ENCODE peak calls at places on chromosomes 1 and 21, in eight cellular contexts. I, H, Q, M, X, D, Y and S are unnamed samples. For H3K27me3, the result is how much of the 10 kb centered on the place peaks cover.

GRCh38 chr1:167599839-167600581 is 30.0 kb upstream of the RCSD1 start:
- DNase-seq in D (peak), X (peak), Y (no peak), Q (peak), I (peak), M (no peak), H (peak), S (peak)

GRCh38 chr1:69494171-69494570 is 73.6 kb upstream of the LRRC7 start:
- DNase-seq in D (peak), M (no peak), H (no peak), I (no peak), Q (no peak), X (no peak), Y (no peak), S (no peak)

GRCh38 chr1:183800449-183800848 is 4.5 kb upstream of the RGL1 start:
- DNase-seq in Q (no peak), M (no peak), Y (no peak), X (no peak), I (no peak), D (no peak), H (no peak), S (no peak)

GRCh38 chr1:35925741-35926140 is 5.2 kb upstream of the AGO3 start:
- DNase-seq in D (no peak), H (peak), Y (peak), I (no peak), M (no peak), X (no peak), Q (no peak), S (peak)

GRCh38 chr1:31764307-31765040 is at the start of gene ADGRB2:
- DNase-seq in Y (no peak), D (no peak), M (no peak), Q (no peak), X (no peak), H (no peak), I (no peak), S (peak)

GRCh38 chr21:42199488-42200463 is 19.2 kb upstream of the ABCG1 start:
- DNase-seq in Q (peak), M (no peak), I (no peak), H (no peak), X (no peak), D (peak), Y (no peak), S (no peak)

GRCh38 chr1:145962157-145963102 is 1.9 kb downstream of the ANKRD34A start:
- DNase-seq in Q (no peak), H (no peak), X (no peak), D (no peak), M (peak), I (peak), Y (peak), S (no peak)

GRCh38 chr1:206698990-206699586 is 14.4 kb downstream of the MAPKAPK2 start:
- DNase-seq in D (no peak), Y (no peak), I (no peak), H (no peak), X (no peak), Q (no peak), M (no peak), S (no peak)

GRCh38 chr21:36478207-36478701 is 1.7 kb downstream of the CLDN14 start:
- DNase-seq in D (peak), H (no peak), Q (peak), M (no peak), I (no peak), X (no peak), Y (no peak), S (no peak)

GRCh38 chr1:203626910-203627246 is 246 bp downstream of the ATP2B4 start:
- DNase-seq in M (no peak), I (peak), H (no peak), X (no peak), Q (no peak), Y (peak), D (no peak), S (peak)

GRCh38 chr1:154198756-154199562 is 7.1 kb upstream of the TPM3 start:
- DNase-seq in M (no peak), Q (no peak), X (no peak), D (peak), I (peak), Y (no peak), H (peak), S (peak)

GRCh38 chr1:103112535-103112934 is 4.2 kb upstream of the COL11A1 start:
- DNase-seq in H (no peak), M (no peak), Q (no peak), Y (no peak), D (no peak), X (no peak), I (no peak), S (no peak)

GRCh38 chr1:12678350-12678749 is 34.5 kb downstream of the AADACL4 start:
- DNase-seq in M (no peak), H (no peak), Y (no peak), X (no peak), I (no peak), Q (no peak), D (no peak), S (no peak)

GRCh38 chr21:42503711-42504110 is 7.7 kb upstream of the RSPH1 start:
- DNase-seq in Y (no peak), Q (no peak), X (no peak), H (peak), I (no peak), D (no peak), M (no peak), S (no peak)

GRCh38 chr1:44108241-44108640 is 10.4 kb upstream of the KLF17 start:
- DNase-seq in X (no peak), D (peak), I (no peak), Y (no peak), Q (peak), H (no peak), M (no peak), S (no peak)

GRCh38 chr1:234433563-234434285 is 45.3 kb downstream of the TARBP1 start:
- DNase-seq in D (peak), X (no peak), Y (no peak), M (no peak), H (no peak), Q (peak), I (no peak), S (no peak)

GRCh38 chr1:221777434-221778072 is 35.7 kb upstream of the DUSP10 start:
- DNase-seq in Q (no peak), D (no peak), M (no peak), X (no peak), Y (no peak), H (no peak), I (no peak), S (no peak)

GRCh38 chr1:42282867-42283583 is 52.0 kb downstream of the FOXJ3 start:
- DNase-seq in X (no peak), I (no peak), D (peak), Q (peak), M (no peak), Y (no peak), H (no peak), S (no peak)

GRCh38 chr1:170445096-170445495 is 86.9 kb upstream of the GORAB start:
- DNase-seq in Q (no peak), X (no peak), D (peak), Y (no peak), H (no peak), I (no peak), M (no peak), S (no peak)

GRCh38 chr1:7136166-7136953 is 351.1 kb downstream of the CAMTA1 start:
- DNase-seq in D (no peak), H (no peak), I (no peak), Y (no peak), Q (no peak), X (no peak), M (no peak), S (no peak)

GRCh38 chr1:219324629-219325367 is 151.1 kb downstream of the LYPLAL1 start:
- DNase-seq in X (peak), D (peak), H (no peak), Q (peak), Y (no peak), M (no peak), I (no peak), S (no peak)

GRCh38 chr1:18560692-18561091 is 70.0 kb upstream of the PAX7 start:
- DNase-seq in I (no peak), Q (no peak), M (no peak), Y (no peak), H (no peak), X (no peak), D (no peak), S (peak)

GRCh38 chr1:18556364-18556763 is 74.3 kb upstream of the PAX7 start:
- DNase-seq in M (no peak), Y (no peak), H (no peak), I (no peak), Q (no peak), X (peak), D (no peak), S (no peak)

GRCh38 chr1:18555036-18555435 is 74.3 kb downstream of the KLHDC7A start:
- DNase-seq in I (no peak), Q (no peak), M (no peak), H (no peak), D (no peak), Y (no peak), X (no peak), S (no peak)

GRCh38 chr1:18554597-18554996 is 73.9 kb downstream of the KLHDC7A start:
- DNase-seq in Y (no peak), Q (no peak), X (no peak), H (no peak), I (no peak), D (no peak), M (no peak), S (no peak)

GRCh38 chr1:18557621-18558465 is 72.8 kb upstream of the PAX7 start:
- DNase-seq in Q (no peak), Y (peak), X (no peak), M (peak), H (peak), D (no peak), I (no peak), S (peak)
- H3K27me3 ChIP-seq in Q (under half), Y (under half), X (under half), M (under half), H (under half), D (under half), I (half or more), S (under half)

DNA sequence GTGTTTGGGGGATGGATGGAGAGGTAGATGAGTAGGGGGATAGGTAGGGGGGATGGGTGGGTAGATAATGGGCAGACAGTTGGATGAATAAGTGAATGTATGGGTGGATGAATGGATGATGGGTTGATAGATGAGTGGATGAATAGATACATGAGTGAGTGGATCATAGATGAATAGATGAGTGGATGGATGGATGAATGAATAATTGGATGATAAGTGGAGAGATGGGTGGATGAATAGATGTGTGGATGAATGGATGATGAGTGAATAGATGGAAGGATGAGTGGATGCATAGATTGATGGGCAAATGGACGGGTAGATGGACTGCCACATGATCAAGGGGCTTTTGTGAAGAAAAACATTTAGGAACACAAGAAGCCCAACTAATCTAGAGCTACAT is 133.3 kb upstream of the F3 start:
- DNase-seq in Y (no peak), H (no peak), M (no peak), D (no peak), X (no peak), I (no peak), Q (no peak), S (no peak)
- H3K4me3 ChIP-seq in Y (no peak), H (no peak), M (no peak), D (no peak), X (no peak), I (no peak), Q (no peak), S (no peak)

GRCh38 chr1:98256700-98257099 is 335.9 kb upstream of the DPYD start:
- DNase-seq in Q (no peak), H (no peak), X (no peak), D (no peak), Y (no peak), I (no peak), M (no peak), S (no peak)

GRCh38 chr1:98264727-98265126 is 343.9 kb upstream of the DPYD start:
- DNase-seq in D (no peak), X (no peak), M (no peak), H (no peak), Y (no peak), Q (no peak), I (no peak), S (no peak)

GRCh38 chr1:98260421-98260820 is 339.6 kb upstream of the DPYD start:
- DNase-seq in M (no peak), Y (no peak), Q (no peak), D (no peak), X (no peak), I (no peak), H (no peak), S (no peak)

DNA sequence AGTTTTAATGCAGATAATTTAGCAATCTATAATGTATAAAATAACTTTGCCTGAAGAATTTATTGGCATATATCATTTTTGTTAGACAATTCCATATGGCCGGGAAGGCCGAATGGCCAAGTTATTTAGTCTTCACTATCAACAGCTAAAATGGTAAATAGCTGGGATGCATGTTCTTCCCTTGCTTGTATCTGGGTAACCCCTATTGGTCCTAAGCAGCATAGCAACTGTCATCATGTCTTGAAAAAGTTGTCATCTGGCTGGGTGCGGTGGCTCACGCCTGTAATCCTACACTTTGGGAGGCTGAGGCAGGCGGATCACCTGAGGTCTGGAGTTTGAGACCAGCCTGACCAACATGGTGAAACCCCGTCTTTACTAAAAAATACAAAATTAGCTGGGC is 340.0 kb upstream of the DPYD start:
- DNase-seq in M (no peak), Y (no peak), X (no peak), H (no peak), Q (no peak), I (no peak), D (no peak), S (no peak)
- TF ChIP-seq CTCF in M (no peak), Y (no peak), X (peak), H (no peak), Q (no peak), I (no peak), D (peak), S (peak)

DNA sequence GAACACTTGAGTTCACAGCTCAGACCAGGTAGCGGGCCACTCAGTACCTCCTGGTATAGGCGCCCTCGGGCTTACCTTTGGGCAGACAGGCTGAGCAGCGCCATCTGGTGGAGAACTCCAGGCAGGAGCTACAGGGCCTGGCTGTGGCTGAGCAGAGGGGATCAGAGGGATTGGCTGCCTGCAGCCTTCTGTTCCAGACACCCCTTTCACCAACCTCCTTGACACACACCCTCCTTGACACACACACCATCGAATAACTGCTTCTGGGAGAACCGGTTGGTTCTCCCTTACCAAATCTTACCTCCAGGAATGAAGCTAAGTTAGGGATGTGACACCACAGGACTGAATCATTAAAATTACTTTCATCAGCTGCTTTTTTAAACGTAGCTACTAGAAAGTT is 6.5 kb downstream of the LIN28A start:
- DNase-seq in M (peak), Q (no peak), Y (peak), I (peak), X (peak), D (peak), H (peak), S (peak)
- H3K27me3 ChIP-seq in M (under half), Q (under half), Y (under half), I (half or more), X (under half), D (under half), H (under half), S (under half)